ENCODE peak calls at places on chromosomes 2 and 18, in seven cellular contexts. M is small intestine; T is uterus; U is GM23248; X is tibial nerve; L is cardiac muscle cell; S is CD8-positive, alpha-beta T cell. A is an unnamed sample.
A peak's percentile ranks its signal among the peaks of the same experiment; 100 is the strongest.

GRCh38 chr2:44245068-44245861 is 30.0 kb upstream of the SLC3A1 start:
- DNase-seq in M (peak; percentile 92), T (no peak), U (no peak), X (no peak), L (no peak), S (no peak), A (no peak)

GRCh38 chr2:62452701-62453449 is 53.1 kb downstream of the TMEM17 start:
- DNase-seq in M (no peak), T (no peak), U (no peak), X (no peak), L (no peak), S (no peak), A (no peak)

GRCh38 chr2:100000915-100001707 is 141.3 kb downstream of the AFF3 start:
- DNase-seq in M (no peak), T (no peak), U (no peak), X (no peak), L (no peak), S (no peak), A (no peak)

GRCh38 chr2:46331099-46331766 is 34.0 kb downstream of the EPAS1 start:
- DNase-seq in M (peak; percentile 44), T (no peak), U (peak; percentile 58), X (no peak), L (no peak), S (no peak), A (no peak)

GRCh38 chr2:231189571-231190495 is 8.6 kb upstream of the ARMC9 start:
- DNase-seq in M (no peak), T (peak; percentile 78), U (peak; percentile 51), X (no peak), L (peak; percentile 66), S (no peak), A (no peak)

GRCh38 chr2:73938761-73939352 is 12.2 kb downstream of the DGUOK start:
- DNase-seq in M (no peak), T (no peak), U (peak; percentile 80), X (no peak), L (peak; percentile 49), S (no peak), A (no peak)

GRCh38 chr2:113248997-113249770 is 29.5 kb downstream of the PAX8 start:
- DNase-seq in M (peak; percentile 82), T (peak; percentile 71), U (peak; percentile 80), X (peak; percentile 74), L (peak; percentile 84), S (peak; percentile 77), A (peak; percentile 80)

GRCh38 chr18:22110482-22110924 is 58.9 kb upstream of the GATA6 start:
- DNase-seq in M (peak; percentile 67), T (no peak), U (no peak), X (no peak), L (no peak), S (no peak), A (no peak)

GRCh38 chr2:191451116-191451515 is 205.9 kb downstream of the MYO1B start:
- DNase-seq in M (no peak), T (no peak), U (no peak), X (no peak), L (no peak), S (no peak), A (no peak)

DNA sequence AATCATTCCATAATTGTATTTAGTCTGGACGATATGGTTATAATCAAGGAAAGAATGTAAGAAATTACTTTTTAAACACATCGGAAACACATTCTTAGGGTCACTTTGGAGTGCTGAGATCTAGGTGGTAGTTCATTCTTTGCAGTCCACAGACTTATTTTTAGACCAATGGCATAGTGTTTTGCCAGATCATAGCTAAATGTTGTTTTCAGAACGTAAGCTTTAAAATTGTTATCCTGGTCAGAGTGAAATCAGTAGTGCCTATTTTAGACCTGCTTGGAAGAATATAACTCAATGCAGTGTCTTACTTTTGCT is 4.3 kb downstream of the MYL12A start:
- DNase-seq in M (no peak), T (no peak), U (peak; percentile 44), X (no peak), L (no peak), S (no peak), A (no peak)
- H3K36me3 ChIP-seq in M (peaks cover 21% of the 10 kb centered on the region), T (no peaks in the 10 kb centered on the region), U (peaks cover 48% of the 10 kb centered on the region), X (peaks cover 43% of the 10 kb centered on the region), L (peaks cover 35% of the 10 kb centered on the region), S (peaks cover 27% of the 10 kb centered on the region), A (peaks cover 42% of the 10 kb centered on the region)

GRCh38 chr18:31686572-31686971 is 2.2 kb upstream of the B4GALT6 start:
- DNase-seq in M (no peak), T (no peak), U (no peak), X (no peak), L (no peak), S (no peak), A (no peak)
- H3K4me3 ChIP-seq in M (no peak overlapping the region), T (no peak overlapping the region), U (no peak overlapping the region), X (no peak overlapping the region), L (no peak overlapping the region), S (no peak overlapping the region), A (no peak overlapping the region)

DNA sequence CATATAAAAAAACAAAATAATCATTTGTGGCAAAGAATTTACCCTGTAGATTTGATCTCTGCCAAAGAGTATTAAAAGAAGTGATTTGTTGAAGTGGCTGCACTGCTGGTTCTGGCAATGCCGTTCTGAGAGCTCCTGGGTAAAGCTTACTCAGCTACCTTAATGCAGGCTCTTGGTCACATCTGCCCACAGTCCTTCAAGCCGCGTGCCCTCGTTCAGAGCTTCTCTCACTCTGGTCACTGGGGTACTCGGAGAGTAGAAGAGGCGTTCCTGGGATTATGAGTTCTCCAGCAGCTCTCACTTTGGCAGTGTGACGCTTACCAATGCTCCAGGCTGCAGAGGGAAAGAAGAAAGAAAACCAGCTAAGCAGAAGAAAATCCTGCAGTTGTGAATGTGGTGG is 57.9 kb downstream of the ACVR1 start:
- DNase-seq in M (no peak), T (no peak), U (no peak), X (no peak), L (no peak), S (no peak), A (no peak)
- H3K27ac ChIP-seq in M (no peak overlapping the region), T (no peak overlapping the region), U (no peak overlapping the region), X (no peak overlapping the region), L (no peak overlapping the region), S (no peak overlapping the region), A (no peak overlapping the region)

DNA sequence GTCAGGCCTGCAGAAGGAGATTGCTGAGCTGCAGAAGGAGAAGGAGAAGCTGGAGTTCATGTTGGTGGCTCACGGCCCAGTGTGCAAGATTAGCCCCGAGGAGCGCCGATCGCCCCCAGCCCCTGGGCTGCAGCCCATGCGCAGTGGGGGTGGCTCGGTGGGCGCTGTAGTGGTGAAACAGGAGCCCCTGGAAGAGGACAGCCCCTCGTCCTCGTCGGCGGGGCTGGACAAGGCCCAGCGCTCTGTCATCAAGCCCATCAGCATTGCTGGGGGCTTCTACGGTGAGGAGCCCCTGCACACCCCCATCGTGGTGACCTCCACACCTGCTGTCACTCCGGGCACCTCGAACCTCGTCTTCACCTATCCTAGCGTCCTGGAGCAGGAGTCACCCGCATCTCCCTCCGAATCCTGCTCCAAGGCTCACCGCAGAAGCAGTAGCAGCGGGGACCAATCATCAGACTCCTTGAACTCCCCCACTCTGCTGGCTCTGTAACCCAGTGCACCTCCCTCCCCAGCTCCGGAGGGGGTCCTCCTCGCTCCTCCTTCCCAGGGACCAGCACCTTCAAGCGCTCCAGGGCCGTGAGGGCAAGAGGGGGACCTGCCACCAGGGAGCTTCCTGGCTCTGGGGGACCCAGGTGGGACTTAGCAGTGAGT is 19.4 kb downstream of the FOSL2 start:
- DNase-seq in M (no peak), T (no peak), U (no peak), X (no peak), L (no peak), S (no peak), A (no peak)
- H3K36me3 ChIP-seq in M (peaks cover 43% of the 10 kb centered on the region), T (no peaks in the 10 kb centered on the region), U (peaks cover 81% of the 10 kb centered on the region), X (peaks cover 91% of the 10 kb centered on the region), L (peaks cover 5% of the 10 kb centered on the region), S (no peaks in the 10 kb centered on the region), A (peaks cover 41% of the 10 kb centered on the region)

GRCh38 chr18:44705075-44705474 is 24.4 kb downstream of the SETBP1 start:
- DNase-seq in M (no peak), T (no peak), U (no peak), X (no peak), L (no peak), S (no peak), A (no peak)

GRCh38 chr18:44709297-44710117 is 28.8 kb downstream of the SETBP1 start:
- DNase-seq in M (no peak), T (no peak), U (no peak), X (no peak), L (no peak), S (no peak), A (no peak)

GRCh38 chr18:44704137-44704791 is 23.6 kb downstream of the SETBP1 start:
- DNase-seq in M (no peak), T (no peak), U (no peak), X (no peak), L (no peak), S (no peak), A (no peak)

GRCh38 chr18:44712025-44712424 is 31.3 kb downstream of the SETBP1 start:
- DNase-seq in M (no peak), T (no peak), U (no peak), X (no peak), L (no peak), S (no peak), A (no peak)

DNA sequence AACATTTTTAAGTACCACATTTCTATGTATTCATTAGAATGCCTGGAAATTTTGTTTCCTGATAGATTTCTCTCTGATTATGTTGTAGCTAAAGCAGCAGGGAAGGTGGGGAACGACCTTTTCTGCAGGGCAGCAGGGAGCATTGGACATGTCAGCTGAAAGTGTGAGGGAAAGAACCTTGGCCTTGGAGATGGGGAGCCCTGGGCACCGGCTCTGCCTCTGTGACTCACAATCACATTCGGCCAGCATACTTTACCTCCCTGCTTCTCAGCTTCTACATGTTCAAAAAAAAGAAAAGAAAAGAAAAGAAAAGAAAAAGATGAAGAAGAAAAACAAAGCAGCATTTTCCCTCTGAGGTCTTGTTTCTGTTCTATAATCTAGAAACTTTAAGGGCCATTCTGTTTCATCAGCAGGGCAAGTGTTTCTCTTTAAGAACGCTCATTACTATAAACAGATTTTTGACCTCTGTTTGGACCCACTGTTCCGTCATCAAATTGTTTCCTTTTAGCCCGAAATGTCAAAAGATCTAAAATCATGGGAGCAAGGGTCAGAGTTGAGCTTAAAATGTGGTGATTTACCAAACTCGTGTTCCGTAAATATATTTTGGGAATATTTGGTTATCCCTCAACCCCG is 27.9 kb downstream of the SETBP1 start:
- DNase-seq in M (no peak), T (peak; percentile 49), U (peak; percentile 67), X (no peak), L (no peak), S (no peak), A (no peak)
- H3K4me3 ChIP-seq in M (no peak overlapping the region), T (no peak overlapping the region), U (peak overlapping the region; percentile 19), X (no peak overlapping the region), L (no peak overlapping the region), S (no peak overlapping the region), A (no peak overlapping the region)

DNA sequence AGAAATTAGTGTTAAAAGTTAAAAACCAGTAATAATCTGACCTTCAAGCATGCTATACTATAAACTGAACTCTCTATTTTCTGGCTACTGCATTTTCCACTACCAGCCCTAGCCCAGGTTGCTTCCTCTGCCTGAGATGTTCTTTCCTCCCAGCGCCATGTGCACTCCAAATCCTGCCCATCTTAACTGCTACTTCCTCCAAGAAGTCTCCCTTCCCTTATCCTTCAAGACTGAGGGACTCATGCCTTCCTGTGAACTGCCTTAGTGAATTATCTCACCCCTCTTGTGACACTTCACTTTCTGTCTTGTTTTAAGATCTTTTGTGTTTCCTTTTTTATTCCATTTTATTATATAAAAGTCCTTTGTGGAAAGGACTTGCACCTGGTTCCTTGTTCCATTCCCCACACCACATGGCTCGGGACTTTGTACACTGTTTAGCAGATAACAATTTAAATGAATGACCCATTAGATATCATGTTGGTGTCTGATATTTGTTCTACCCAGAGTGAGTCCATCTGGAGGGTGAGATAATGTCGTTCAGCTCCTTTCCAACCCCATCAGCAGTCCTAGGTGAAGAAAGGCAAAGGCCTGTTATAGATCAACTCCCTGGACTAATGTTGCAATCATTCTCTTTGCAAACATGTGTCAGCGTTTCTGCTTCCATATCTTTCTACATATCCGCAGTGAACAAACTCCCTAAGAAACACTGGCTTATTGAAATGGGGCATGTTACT is 20.9 kb upstream of the AGFG1 start:
- DNase-seq in M (peak; percentile 97), T (no peak), U (peak; percentile 59), X (no peak), L (peak; percentile 92), S (no peak), A (no peak)
- H3K27ac ChIP-seq in M (peak overlapping the region; percentile 35), T (no peak overlapping the region), U (no peak overlapping the region), X (no peak overlapping the region), L (peak overlapping the region; percentile 49), S (no peak overlapping the region), A (peak overlapping the region; percentile 64)

A was measured in heart right ventricle.